ENCODE peak calls at places on chromosomes 12 and 14, in eight cellular contexts. R is GM10248, F is lower lobe of right lung, U is Calu3, O is breast epithelium, T is brain microvascular endothelial cell, B is progenitor cell of endocrine pancreas, V is transverse colon. A is an unnamed sample.

GRCh38 chr12:119274636-119275065 is 59.9 kb upstream of the CCDC60 start:
- DNase-seq in O (no peak), R (no peak), T (no peak), F (no peak), V (no peak), B (no peak), U (no peak), A (no peak)

GRCh38 chr12:98845957-98846356 is 200.9 kb downstream of the APAF1 start:
- DNase-seq in T (no peak), R (no peak), F (no peak), V (no peak), B (no peak), U (no peak), O (no peak), A (no peak)

GRCh38 chr14:57136669-57137068 is 132.0 kb downstream of the EXOC5 start:
- DNase-seq in T (no peak), B (no peak), U (no peak), O (no peak), R (no peak), V (no peak), F (no peak), A (no peak)

GRCh38 chr14:72594099-72594901 is 299.6 kb downstream of the DPF3 start:
- DNase-seq in T (no peak), V (no peak), U (no peak), B (no peak), R (no peak), O (no peak), F (no peak), A (no peak)

GRCh38 chr12:66072566-66072965 is 58.0 kb downstream of the LLPH start:
- DNase-seq in U (no peak), O (no peak), T (no peak), V (no peak), R (peak; percentile 43), B (no peak), F (no peak), A (no peak)

GRCh38 chr12:95646781-95647184 is 95.5 kb upstream of the USP44 start:
- DNase-seq in T (peak; percentile 77), O (no peak), R (no peak), B (no peak), F (no peak), V (no peak), U (no peak), A (no peak)

GRCh38 chr14:54000341-54000811 is 43.8 kb upstream of the BMP4 start:
- DNase-seq in T (peak; percentile 62), R (no peak), U (no peak), F (no peak), O (no peak), B (no peak), V (no peak), A (no peak)

GRCh38 chr12:128914908-128915563 is 61.8 kb downstream of the GLT1D1 start:
- DNase-seq in R (peak; percentile 69), B (no peak), U (no peak), V (no peak), T (no peak), O (no peak), F (no peak), A (no peak)

GRCh38 chr14:32724864-32725550 is 213.7 kb upstream of the NPAS3 start:
- DNase-seq in F (no peak), O (no peak), T (peak; percentile 94), V (no peak), B (no peak), R (no peak), U (no peak), A (no peak)

GRCh38 chr12:110355080-110355479 is 48.4 kb downstream of the ANAPC7 start:
- DNase-seq in B (no peak), R (peak; percentile 59), O (no peak), V (no peak), T (peak; percentile 16), U (peak; percentile 25), F (no peak), A (no peak)

GRCh38 chr14:101410126-101410525 is 151.2 kb upstream of the DIO3 start:
- DNase-seq in B (no peak), R (no peak), U (no peak), O (no peak), V (no peak), F (no peak), T (no peak), A (no peak)

GRCh38 chr12:101855364-101855884 is 22.0 kb upstream of the DRAM1 start:
- DNase-seq in B (no peak), V (no peak), F (no peak), O (no peak), U (no peak), R (no peak), T (no peak), A (no peak)

GRCh38 chr12:14828896-14829295 is 14.4 kb downstream of the ART4 start:
- DNase-seq in U (no peak), O (no peak), F (no peak), V (no peak), R (no peak), B (no peak), T (peak; percentile 42), A (no peak)

GRCh38 chr12:49515266-49515665 is 23.6 kb upstream of the KCNH3 start:
- DNase-seq in F (no peak), O (no peak), V (no peak), R (no peak), U (peak; percentile 42), B (no peak), T (peak; percentile 79), A (no peak)

GRCh38 chr12:101891462-101891971 is 14.1 kb downstream of the DRAM1 start:
- DNase-seq in O (no peak), F (peak; percentile 69), V (peak; percentile 64), T (peak; percentile 22), B (no peak), U (peak; percentile 24), R (peak; percentile 37), A (no peak)

GRCh38 chr12:116892318-116892717 is 11.1 kb upstream of the HRK start:
- DNase-seq in V (no peak), T (no peak), B (no peak), F (no peak), U (no peak), R (no peak), O (no peak), A (no peak)

GRCh38 chr14:22820731-22821130 is 5.5 kb upstream of the SLC7A7 start:
- DNase-seq in T (no peak), B (no peak), R (no peak), O (no peak), V (no peak), F (no peak), U (peak; percentile 31), A (no peak)

GRCh38 chr12:11941601-11942360 is 129.0 kb upstream of the BCL2L14 start:
- DNase-seq in R (no peak), V (no peak), B (no peak), F (no peak), O (no peak), U (peak; percentile 32), T (peak; percentile 70), A (no peak)

GRCh38 chr14:26709019-26709418 is 111.2 kb upstream of the NOVA1 start:
- DNase-seq in F (no peak), O (no peak), R (no peak), U (no peak), T (no peak), B (no peak), V (no peak), A (no peak)

GRCh38 chr12:106194351-106194750 is 53.5 kb downstream of the CKAP4 start:
- DNase-seq in V (no peak), F (no peak), O (no peak), T (no peak), B (no peak), U (no peak), R (no peak), A (no peak)

DNA sequence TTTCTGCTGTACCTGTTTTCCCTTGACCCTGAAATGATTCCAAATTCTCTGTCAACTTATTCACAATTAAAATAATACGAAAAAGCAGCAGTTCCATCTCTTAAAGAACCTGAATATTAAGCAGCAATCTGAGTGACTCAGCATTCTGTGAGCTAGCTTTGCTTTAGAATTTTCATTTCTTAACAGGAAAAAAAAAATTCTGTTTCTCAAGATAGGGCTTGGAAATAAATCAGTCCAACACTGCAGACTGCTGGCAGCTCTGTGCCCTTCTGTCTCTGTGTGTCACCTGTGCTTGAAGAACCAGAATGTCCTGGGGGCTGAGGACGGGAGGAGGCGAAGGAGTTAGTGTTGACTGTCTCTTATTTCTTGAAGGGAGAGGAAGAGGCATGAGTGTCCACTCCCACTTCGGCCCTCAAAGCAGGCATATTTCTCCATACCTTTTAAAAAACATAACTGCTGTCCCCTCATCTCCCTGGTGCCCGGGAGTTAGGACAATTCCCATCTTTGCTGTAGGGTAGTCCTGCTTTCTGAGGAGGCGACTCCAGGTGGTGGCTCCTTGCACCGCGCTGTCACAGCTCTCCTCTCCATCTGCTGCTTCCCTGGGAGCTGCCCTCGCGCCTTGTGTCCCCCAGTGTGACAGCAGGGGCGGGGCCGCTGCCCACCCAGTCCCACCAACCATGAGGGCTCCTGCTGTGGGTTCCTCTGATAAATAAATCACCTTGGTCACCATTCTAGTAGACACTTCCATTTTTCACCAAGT is 203.1 kb downstream of the CALM1 start:
- DNase-seq in V (no peak), B (no peak), U (peak; percentile 14), R (no peak), O (peak; percentile 35), F (no peak), T (no peak), A (no peak)
- TF ChIP-seq CTCF in V (no peak), B (peak; percentile 16), U (no peak), R (no peak), O (peak; percentile 44), F (no peak), T (peak; percentile 29), A (no peak)

GRCh38 chr14:33908540-33909223 is 42.2 kb downstream of the EGLN3 start:
- DNase-seq in U (no peak), R (no peak), V (peak; percentile 47), B (no peak), O (no peak), F (no peak), T (no peak), A (no peak)
- TF ChIP-seq CTCF in U (no peak), R (no peak), V (peak; percentile 45), B (no peak), O (no peak), F (no peak), T (no peak), A (no peak)

DNA sequence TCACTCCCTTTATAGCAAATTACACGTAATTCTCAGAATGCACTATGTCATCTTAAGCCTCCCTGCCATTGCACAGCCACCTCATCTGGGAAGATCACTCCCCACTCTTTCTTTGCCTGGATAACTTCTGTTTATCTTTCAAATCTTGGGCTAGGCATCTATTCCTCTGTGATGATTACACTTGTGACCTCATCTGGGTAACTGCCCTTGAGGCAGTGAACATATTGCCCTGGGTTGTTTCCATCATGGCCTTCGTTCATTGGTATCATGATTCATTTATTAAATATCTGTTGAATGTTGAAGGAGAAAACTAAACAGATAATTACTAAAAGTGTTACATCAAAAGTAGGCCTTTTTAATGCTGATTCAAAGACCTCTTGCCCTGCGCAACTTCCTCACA is 26.2 kb upstream of the PDE3A start:
- DNase-seq in T (peak; percentile 80), R (no peak), V (no peak), B (no peak), O (no peak), U (no peak), F (no peak), A (no peak)
- TF ChIP-seq CTCF in T (no peak), R (no peak), V (no peak), B (no peak), O (no peak), U (no peak), F (no peak), A (no peak)

DNA sequence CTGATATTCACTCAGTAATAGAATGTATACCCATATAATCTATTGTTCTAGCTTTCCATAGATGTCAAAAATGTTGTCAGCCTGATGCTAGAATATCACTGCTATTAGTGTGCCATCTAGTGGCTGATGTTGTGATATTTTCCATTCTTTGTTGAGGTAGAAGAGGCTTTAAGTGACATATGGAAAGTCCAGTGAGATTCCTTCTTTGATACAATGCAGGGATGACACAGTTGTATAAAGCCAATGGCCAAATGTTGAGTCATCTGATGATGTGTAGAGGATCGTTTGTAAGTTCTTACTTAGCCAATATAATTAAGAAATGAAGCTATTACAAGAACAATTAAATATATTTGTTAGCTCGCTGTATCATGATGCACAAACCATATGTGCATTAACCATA is 58.1 kb upstream of the PCED1B start:
- DNase-seq in T (peak; percentile 90), U (peak; percentile 28), V (no peak), F (no peak), R (peak; percentile 27), O (no peak), B (no peak), A (no peak)
- TF ChIP-seq CTCF in T (peak; percentile 49), U (peak; percentile 35), V (peak; percentile 64), F (peak; percentile 69), R (peak; percentile 70), O (peak; percentile 53), B (peak; percentile 77), A (peak; percentile 89)

A was measured in type B pancreatic cell.